ENCODE peak calls at places on chromosome 10, in six cellular contexts. N is HS-27A, W is pulmonary artery endothelial cell, E is GM20000, K is cardiac fibroblast, X is BE2C. L is an unnamed sample.

GRCh38 chr10:266974-267425 is 131.7 kb downstream of the ZMYND11 start:
- DNase-seq in K (peak), N (no peak), W (peak), E (no peak), X (peak), L (no peak)

GRCh38 chr10:5876181-5876768 is 13.4 kb downstream of the ANKRD16 start:
- DNase-seq in W (no peak), K (peak), X (peak), E (no peak), N (no peak), L (no peak)

GRCh38 chr10:17673517-17674051 is 29.6 kb downstream of the STAM start:
- DNase-seq in W (no peak), E (no peak), X (no peak), N (peak), K (peak), L (no peak)

GRCh38 chr10:510415-510881 is 179.0 kb downstream of the DIP2C start:
- DNase-seq in X (no peak), N (no peak), W (no peak), E (no peak), K (no peak), L (peak)

GRCh38 chr10:66925896-66926719 is at the start of gene LRRTM3:
- DNase-seq in X (peak), K (peak), W (peak), N (no peak), E (peak), L (peak)

GRCh38 chr10:7529638-7530037 is 118.8 kb upstream of the SFMBT2 start:
- DNase-seq in W (no peak), X (peak), E (no peak), K (peak), N (no peak), L (peak)

GRCh38 chr10:112985701-112986510 is 35.9 kb downstream of the TCF7L2 start:
- DNase-seq in N (no peak), K (peak), W (no peak), X (no peak), E (no peak), L (no peak)

GRCh38 chr10:101094113-101094512 is 32.3 kb downstream of the KAZALD1 start:
- DNase-seq in K (no peak), E (no peak), X (no peak), W (no peak), N (no peak), L (no peak)

GRCh38 chr10:127550861-127551260 is 1.8 kb downstream of the NPS start:
- DNase-seq in W (no peak), X (no peak), E (no peak), K (no peak), N (no peak), L (no peak)

GRCh38 chr10:9922123-9922685 is 1095.5 kb upstream of the CELF2 start:
- DNase-seq in X (no peak), E (no peak), N (no peak), W (no peak), K (peak), L (no peak)

GRCh38 chr10:43573250-43574034 is 974 bp downstream of the ZNF239 start:
- DNase-seq in E (no peak), K (peak), X (no peak), W (no peak), N (no peak), L (peak)

L was measured in hypothalamus.